ENCODE peak calls at places on chromosomes 1 and 21, in eight cellular contexts. One of them, this sample, is unnamed.

GRCh38 chr21:33374080-33374873 is 28.9 kb upstream of the IFNGR2 start:
- DNase-seq in AG20443: peak
- DNase-seq in LHCN-M2: peak
- DNase-seq in stimulated activated naive B cell treated with anti-CD40 and anti-IgM and Interleukin-4, amounts not matched to agents 10 μg/mL and 1 μg/mL and 100 μg/mL, for 72 hours: peak
- DNase-seq in nephron progenitor cell: peak
- DNase-seq in naive thymus-derived CD8-positive, alpha-beta T cell: peak
- DNase-seq in iris pigment epithelial cell: peak
- DNase-seq in AG09309: no peak
- DNase-seq in this sample: peak

GRCh38 chr1:8133190-8133589 is 107.1 kb upstream of the ERRFI1 start:
- DNase-seq in nephron progenitor cell: no peak
- DNase-seq in iris pigment epithelial cell: no peak
- DNase-seq in AG09309: no peak
- DNase-seq in AG20443: no peak
- DNase-seq in naive thymus-derived CD8-positive, alpha-beta T cell: no peak
- DNase-seq in stimulated activated naive B cell treated with anti-CD40 and anti-IgM and Interleukin-4, amounts not matched to agents 10 μg/mL and 1 μg/mL and 100 μg/mL, for 72 hours: no peak
- DNase-seq in LHCN-M2: peak
- DNase-seq in this sample: no peak

GRCh38 chr1:161954050-161954449 is 69.6 kb downstream of the OLFML2B start:
- DNase-seq in LHCN-M2: peak
- DNase-seq in nephron progenitor cell: no peak
- DNase-seq in stimulated activated naive B cell treated with anti-CD40 and anti-IgM and Interleukin-4, amounts not matched to agents 10 μg/mL and 1 μg/mL and 100 μg/mL, for 72 hours: no peak
- DNase-seq in iris pigment epithelial cell: no peak
- DNase-seq in AG09309: no peak
- DNase-seq in AG20443: no peak
- DNase-seq in naive thymus-derived CD8-positive, alpha-beta T cell: no peak
- DNase-seq in this sample: no peak

GRCh38 chr1:184967045-184967444 is 7.3 kb downstream of the NIBAN1 start:
- DNase-seq in AG20443: no peak
- DNase-seq in iris pigment epithelial cell: no peak
- DNase-seq in stimulated activated naive B cell treated with anti-CD40 and anti-IgM and Interleukin-4, amounts not matched to agents 10 μg/mL and 1 μg/mL and 100 μg/mL, for 72 hours: no peak
- DNase-seq in nephron progenitor cell: no peak
- DNase-seq in naive thymus-derived CD8-positive, alpha-beta T cell: no peak
- DNase-seq in LHCN-M2: no peak
- DNase-seq in AG09309: no peak
- DNase-seq in this sample: no peak

GRCh38 chr1:101259744-101260148 is 22.9 kb downstream of the S1PR1 start:
- DNase-seq in AG20443: peak
- DNase-seq in naive thymus-derived CD8-positive, alpha-beta T cell: no peak
- DNase-seq in iris pigment epithelial cell: peak
- DNase-seq in AG09309: peak
- DNase-seq in LHCN-M2: peak
- DNase-seq in stimulated activated naive B cell treated with anti-CD40 and anti-IgM and Interleukin-4, amounts not matched to agents 10 μg/mL and 1 μg/mL and 100 μg/mL, for 72 hours: no peak
- DNase-seq in nephron progenitor cell: no peak
- DNase-seq in this sample: peak

GRCh38 chr21:42405064-42406059 is 1.7 kb downstream of the UBASH3A start:
- DNase-seq in LHCN-M2: no peak
- DNase-seq in AG20443: no peak
- DNase-seq in nephron progenitor cell: no peak
- DNase-seq in AG09309: no peak
- DNase-seq in naive thymus-derived CD8-positive, alpha-beta T cell: no peak
- DNase-seq in iris pigment epithelial cell: no peak
- DNase-seq in stimulated activated naive B cell treated with anti-CD40 and anti-IgM and Interleukin-4, amounts not matched to agents 10 μg/mL and 1 μg/mL and 100 μg/mL, for 72 hours: no peak
- DNase-seq in this sample: no peak

GRCh38 chr1:212669102-212669501 is 30.5 kb downstream of the BATF3 start:
- DNase-seq in LHCN-M2: peak
- DNase-seq in naive thymus-derived CD8-positive, alpha-beta T cell: no peak
- DNase-seq in stimulated activated naive B cell treated with anti-CD40 and anti-IgM and Interleukin-4, amounts not matched to agents 10 μg/mL and 1 μg/mL and 100 μg/mL, for 72 hours: peak
- DNase-seq in iris pigment epithelial cell: peak
- DNase-seq in AG09309: no peak
- DNase-seq in AG20443: no peak
- DNase-seq in nephron progenitor cell: no peak
- DNase-seq in this sample: no peak

GRCh38 chr1:2786329-2787162 is 14.9 kb downstream of the TTC34 start:
- DNase-seq in AG09309: no peak
- DNase-seq in naive thymus-derived CD8-positive, alpha-beta T cell: peak
- DNase-seq in stimulated activated naive B cell treated with anti-CD40 and anti-IgM and Interleukin-4, amounts not matched to agents 10 μg/mL and 1 μg/mL and 100 μg/mL, for 72 hours: peak
- DNase-seq in AG20443: no peak
- DNase-seq in LHCN-M2: no peak
- DNase-seq in nephron progenitor cell: peak
- DNase-seq in iris pigment epithelial cell: no peak
- DNase-seq in this sample: no peak

GRCh38 chr1:8154621-8155052 is 128.5 kb upstream of the ERRFI1 start:
- DNase-seq in stimulated activated naive B cell treated with anti-CD40 and anti-IgM and Interleukin-4, amounts not matched to agents 10 μg/mL and 1 μg/mL and 100 μg/mL, for 72 hours: no peak
- DNase-seq in AG09309: no peak
- DNase-seq in nephron progenitor cell: peak
- DNase-seq in LHCN-M2: no peak
- DNase-seq in iris pigment epithelial cell: peak
- DNase-seq in AG20443: no peak
- DNase-seq in naive thymus-derived CD8-positive, alpha-beta T cell: no peak
- DNase-seq in this sample: no peak

GRCh38 chr1:76115186-76115585 is 40.6 kb downstream of the ST6GALNAC3 start:
- DNase-seq in AG09309: no peak
- DNase-seq in iris pigment epithelial cell: no peak
- DNase-seq in stimulated activated naive B cell treated with anti-CD40 and anti-IgM and Interleukin-4, amounts not matched to agents 10 μg/mL and 1 μg/mL and 100 μg/mL, for 72 hours: no peak
- DNase-seq in naive thymus-derived CD8-positive, alpha-beta T cell: no peak
- DNase-seq in nephron progenitor cell: no peak
- DNase-seq in AG20443: no peak
- DNase-seq in LHCN-M2: no peak
- DNase-seq in this sample: no peak

GRCh38 chr1:2596530-2597333 is 10.2 kb downstream of the PRXL2B start:
- DNase-seq in nephron progenitor cell: peak
- DNase-seq in naive thymus-derived CD8-positive, alpha-beta T cell: no peak
- DNase-seq in AG09309: no peak
- DNase-seq in stimulated activated naive B cell treated with anti-CD40 and anti-IgM and Interleukin-4, amounts not matched to agents 10 μg/mL and 1 μg/mL and 100 μg/mL, for 72 hours: no peak
- DNase-seq in AG20443: no peak
- DNase-seq in iris pigment epithelial cell: no peak
- DNase-seq in LHCN-M2: no peak
- DNase-seq in this sample: no peak

GRCh38 chr1:44808063-44808937 is at the start of gene BTBD19:
- DNase-seq in nephron progenitor cell: peak
- DNase-seq in iris pigment epithelial cell: peak
- DNase-seq in LHCN-M2: peak
- DNase-seq in naive thymus-derived CD8-positive, alpha-beta T cell: no peak
- DNase-seq in AG20443: peak
- DNase-seq in AG09309: no peak
- DNase-seq in stimulated activated naive B cell treated with anti-CD40 and anti-IgM and Interleukin-4, amounts not matched to agents 10 μg/mL and 1 μg/mL and 100 μg/mL, for 72 hours: peak
- DNase-seq in this sample: peak

GRCh38 chr1:3222042-3222692 is 153.2 kb downstream of the PRDM16 start:
- DNase-seq in nephron progenitor cell: no peak
- DNase-seq in naive thymus-derived CD8-positive, alpha-beta T cell: no peak
- DNase-seq in AG09309: no peak
- DNase-seq in LHCN-M2: no peak
- DNase-seq in stimulated activated naive B cell treated with anti-CD40 and anti-IgM and Interleukin-4, amounts not matched to agents 10 μg/mL and 1 μg/mL and 100 μg/mL, for 72 hours: peak
- DNase-seq in AG20443: no peak
- DNase-seq in iris pigment epithelial cell: no peak
- DNase-seq in this sample: no peak

GRCh38 chr1:225354906-225355305 is 72.9 kb downstream of the LBR start:
- DNase-seq in AG09309: no peak
- DNase-seq in naive thymus-derived CD8-positive, alpha-beta T cell: no peak
- DNase-seq in LHCN-M2: no peak
- DNase-seq in nephron progenitor cell: no peak
- DNase-seq in AG20443: no peak
- DNase-seq in iris pigment epithelial cell: peak
- DNase-seq in stimulated activated naive B cell treated with anti-CD40 and anti-IgM and Interleukin-4, amounts not matched to agents 10 μg/mL and 1 μg/mL and 100 μg/mL, for 72 hours: no peak
- DNase-seq in this sample: no peak

GRCh38 chr1:182054698-182055326 is 6.7 kb downstream of the ZNF648 start:
- DNase-seq in iris pigment epithelial cell: peak
- DNase-seq in LHCN-M2: peak
- DNase-seq in stimulated activated naive B cell treated with anti-CD40 and anti-IgM and Interleukin-4, amounts not matched to agents 10 μg/mL and 1 μg/mL and 100 μg/mL, for 72 hours: peak
- DNase-seq in naive thymus-derived CD8-positive, alpha-beta T cell: peak
- DNase-seq in AG20443: no peak
- DNase-seq in nephron progenitor cell: peak
- DNase-seq in AG09309: no peak
- DNase-seq in this sample: no peak

GRCh38 chr1:84303154-84303830 is 1.8 kb downstream of the SAMD13 start:
- DNase-seq in iris pigment epithelial cell: no peak
- DNase-seq in LHCN-M2: no peak
- DNase-seq in stimulated activated naive B cell treated with anti-CD40 and anti-IgM and Interleukin-4, amounts not matched to agents 10 μg/mL and 1 μg/mL and 100 μg/mL, for 72 hours: no peak
- DNase-seq in AG09309: no peak
- DNase-seq in AG20443: no peak
- DNase-seq in nephron progenitor cell: no peak
- DNase-seq in naive thymus-derived CD8-positive, alpha-beta T cell: no peak
- DNase-seq in this sample: no peak

GRCh38 chr1:24155011-24155782 is 12.3 kb upstream of the IL22RA1 start:
- DNase-seq in stimulated activated naive B cell treated with anti-CD40 and anti-IgM and Interleukin-4, amounts not matched to agents 10 μg/mL and 1 μg/mL and 100 μg/mL, for 72 hours: peak
- DNase-seq in iris pigment epithelial cell: no peak
- DNase-seq in AG09309: no peak
- DNase-seq in AG20443: no peak
- DNase-seq in naive thymus-derived CD8-positive, alpha-beta T cell: no peak
- DNase-seq in LHCN-M2: no peak
- DNase-seq in nephron progenitor cell: no peak
- DNase-seq in this sample: no peak

GRCh38 chr1:17498214-17498613 is 41.3 kb upstream of the ARHGEF10L start:
- DNase-seq in AG20443: no peak
- DNase-seq in AG09309: no peak
- DNase-seq in LHCN-M2: no peak
- DNase-seq in naive thymus-derived CD8-positive, alpha-beta T cell: no peak
- DNase-seq in stimulated activated naive B cell treated with anti-CD40 and anti-IgM and Interleukin-4, amounts not matched to agents 10 μg/mL and 1 μg/mL and 100 μg/mL, for 72 hours: no peak
- DNase-seq in iris pigment epithelial cell: no peak
- DNase-seq in nephron progenitor cell: no peak
- DNase-seq in this sample: no peak

GRCh38 chr1:1858382-1859086 is 32.4 kb downstream of the GNB1 start:
- DNase-seq in stimulated activated naive B cell treated with anti-CD40 and anti-IgM and Interleukin-4, amounts not matched to agents 10 μg/mL and 1 μg/mL and 100 μg/mL, for 72 hours: no peak
- DNase-seq in iris pigment epithelial cell: peak
- DNase-seq in AG20443: peak
- DNase-seq in LHCN-M2: peak
- DNase-seq in nephron progenitor cell: no peak
- DNase-seq in naive thymus-derived CD8-positive, alpha-beta T cell: no peak
- DNase-seq in AG09309: peak
- DNase-seq in this sample: peak

GRCh38 chr1:97630281-97630680 is 290.6 kb downstream of the DPYD start:
- DNase-seq in iris pigment epithelial cell: no peak
- DNase-seq in AG09309: no peak
- DNase-seq in stimulated activated naive B cell treated with anti-CD40 and anti-IgM and Interleukin-4, amounts not matched to agents 10 μg/mL and 1 μg/mL and 100 μg/mL, for 72 hours: no peak
- DNase-seq in LHCN-M2: no peak
- DNase-seq in nephron progenitor cell: no peak
- DNase-seq in naive thymus-derived CD8-positive, alpha-beta T cell: no peak
- DNase-seq in AG20443: no peak
- DNase-seq in this sample: no peak

GRCh38 chr1:44785501-44786137 is 2.4 kb downstream of the BEST4 start:
- DNase-seq in AG09309: no peak
- DNase-seq in iris pigment epithelial cell: no peak
- DNase-seq in stimulated activated naive B cell treated with anti-CD40 and anti-IgM and Interleukin-4, amounts not matched to agents 10 μg/mL and 1 μg/mL and 100 μg/mL, for 72 hours: no peak
- DNase-seq in naive thymus-derived CD8-positive, alpha-beta T cell: no peak
- DNase-seq in AG20443: no peak
- DNase-seq in LHCN-M2: no peak
- DNase-seq in nephron progenitor cell: no peak
- DNase-seq in this sample: no peak

GRCh38 chr1:94235189-94236020 is 2.0 kb downstream of the ARHGAP29 start:
- DNase-seq in iris pigment epithelial cell: no peak
- DNase-seq in LHCN-M2: peak
- DNase-seq in stimulated activated naive B cell treated with anti-CD40 and anti-IgM and Interleukin-4, amounts not matched to agents 10 μg/mL and 1 μg/mL and 100 μg/mL, for 72 hours: no peak
- DNase-seq in AG09309: no peak
- DNase-seq in nephron progenitor cell: no peak
- DNase-seq in AG20443: no peak
- DNase-seq in naive thymus-derived CD8-positive, alpha-beta T cell: no peak
- DNase-seq in this sample: no peak

GRCh38 chr21:25752389-25752788 is 17.6 kb downstream of the GABPA start:
- DNase-seq in stimulated activated naive B cell treated with anti-CD40 and anti-IgM and Interleukin-4, amounts not matched to agents 10 μg/mL and 1 μg/mL and 100 μg/mL, for 72 hours: no peak
- DNase-seq in LHCN-M2: no peak
- DNase-seq in AG09309: no peak
- DNase-seq in naive thymus-derived CD8-positive, alpha-beta T cell: no peak
- DNase-seq in nephron progenitor cell: no peak
- DNase-seq in iris pigment epithelial cell: no peak
- DNase-seq in AG20443: no peak
- DNase-seq in this sample: no peak

GRCh38 chr1:32334864-32335618 is 992 bp downstream of the MARCKSL1 start:
- DNase-seq in AG09309: no peak
- DNase-seq in naive thymus-derived CD8-positive, alpha-beta T cell: peak
- DNase-seq in stimulated activated naive B cell treated with anti-CD40 and anti-IgM and Interleukin-4, amounts not matched to agents 10 μg/mL and 1 μg/mL and 100 μg/mL, for 72 hours: peak
- DNase-seq in iris pigment epithelial cell: peak
- DNase-seq in AG20443: peak
- DNase-seq in nephron progenitor cell: peak
- DNase-seq in LHCN-M2: peak
- DNase-seq in this sample: peak

GRCh38 chr1:3207217-3207848 is 138.3 kb downstream of the PRDM16 start:
- DNase-seq in AG09309: no peak
- DNase-seq in stimulated activated naive B cell treated with anti-CD40 and anti-IgM and Interleukin-4, amounts not matched to agents 10 μg/mL and 1 μg/mL and 100 μg/mL, for 72 hours: no peak
- DNase-seq in naive thymus-derived CD8-positive, alpha-beta T cell: no peak
- DNase-seq in LHCN-M2: no peak
- DNase-seq in AG20443: no peak
- DNase-seq in iris pigment epithelial cell: no peak
- DNase-seq in nephron progenitor cell: no peak
- DNase-seq in this sample: no peak

GRCh38 chr1:33637846-33638440 is 165.5 kb downstream of the ZSCAN20 start:
- DNase-seq in LHCN-M2: peak
- DNase-seq in nephron progenitor cell: no peak
- DNase-seq in iris pigment epithelial cell: no peak
- DNase-seq in AG09309: no peak
- DNase-seq in AG20443: peak
- DNase-seq in naive thymus-derived CD8-positive, alpha-beta T cell: no peak
- DNase-seq in stimulated activated naive B cell treated with anti-CD40 and anti-IgM and Interleukin-4, amounts not matched to agents 10 μg/mL and 1 μg/mL and 100 μg/mL, for 72 hours: no peak
- DNase-seq in this sample: no peak

GRCh38 chr1:99228153-99228552 is 36.1 kb upstream of the PLPPR4 start:
- DNase-seq in nephron progenitor cell: no peak
- DNase-seq in LHCN-M2: no peak
- DNase-seq in AG20443: no peak
- DNase-seq in iris pigment epithelial cell: no peak
- DNase-seq in AG09309: no peak
- DNase-seq in stimulated activated naive B cell treated with anti-CD40 and anti-IgM and Interleukin-4, amounts not matched to agents 10 μg/mL and 1 μg/mL and 100 μg/mL, for 72 hours: no peak
- DNase-seq in naive thymus-derived CD8-positive, alpha-beta T cell: no peak
- DNase-seq in this sample: no peak

GRCh38 chr1:227429447-227430359 is 111.4 kb upstream of the CDC42BPA start:
- DNase-seq in iris pigment epithelial cell: peak
- DNase-seq in naive thymus-derived CD8-positive, alpha-beta T cell: no peak
- DNase-seq in AG09309: peak
- DNase-seq in AG20443: peak
- DNase-seq in nephron progenitor cell: no peak
- DNase-seq in LHCN-M2: peak
- DNase-seq in stimulated activated naive B cell treated with anti-CD40 and anti-IgM and Interleukin-4, amounts not matched to agents 10 μg/mL and 1 μg/mL and 100 μg/mL, for 72 hours: no peak
- DNase-seq in this sample: peak

GRCh38 chr1:155022136-155022926 is 11.2 kb downstream of the DCST2 start:
- DNase-seq in LHCN-M2: no peak
- DNase-seq in AG09309: no peak
- DNase-seq in stimulated activated naive B cell treated with anti-CD40 and anti-IgM and Interleukin-4, amounts not matched to agents 10 μg/mL and 1 μg/mL and 100 μg/mL, for 72 hours: no peak
- DNase-seq in iris pigment epithelial cell: no peak
- DNase-seq in naive thymus-derived CD8-positive, alpha-beta T cell: no peak
- DNase-seq in nephron progenitor cell: no peak
- DNase-seq in AG20443: no peak
- DNase-seq in this sample: peak

GRCh38 chr1:50109647-50110075 is 941 bp downstream of the ELAVL4 start:
- DNase-seq in stimulated activated naive B cell treated with anti-CD40 and anti-IgM and Interleukin-4, amounts not matched to agents 10 μg/mL and 1 μg/mL and 100 μg/mL, for 72 hours: no peak
- DNase-seq in naive thymus-derived CD8-positive, alpha-beta T cell: peak
- DNase-seq in AG09309: no peak
- DNase-seq in AG20443: peak
- DNase-seq in iris pigment epithelial cell: peak
- DNase-seq in nephron progenitor cell: peak
- DNase-seq in LHCN-M2: no peak
- DNase-seq in this sample: no peak

GRCh38 chr1:224141693-224142092 is 27.8 kb downstream of the FBXO28 start:
- DNase-seq in naive thymus-derived CD8-positive, alpha-beta T cell: no peak
- DNase-seq in nephron progenitor cell: no peak
- DNase-seq in AG09309: no peak
- DNase-seq in stimulated activated naive B cell treated with anti-CD40 and anti-IgM and Interleukin-4, amounts not matched to agents 10 μg/mL and 1 μg/mL and 100 μg/mL, for 72 hours: no peak
- DNase-seq in iris pigment epithelial cell: no peak
- DNase-seq in AG20443: no peak
- DNase-seq in LHCN-M2: no peak
- DNase-seq in this sample: no peak

GRCh38 chr1:230867903-230868735 is at the start of gene C1orf198:
- DNase-seq in LHCN-M2: peak
- DNase-seq in iris pigment epithelial cell: no peak
- DNase-seq in nephron progenitor cell: peak
- DNase-seq in AG09309: no peak
- DNase-seq in naive thymus-derived CD8-positive, alpha-beta T cell: peak
- DNase-seq in stimulated activated naive B cell treated with anti-CD40 and anti-IgM and Interleukin-4, amounts not matched to agents 10 μg/mL and 1 μg/mL and 100 μg/mL, for 72 hours: peak
- DNase-seq in AG20443: peak
- DNase-seq in this sample: peak

GRCh38 chr1:33396188-33397124 is 34.4 kb downstream of the PHC2 start:
- DNase-seq in stimulated activated naive B cell treated with anti-CD40 and anti-IgM and Interleukin-4, amounts not matched to agents 10 μg/mL and 1 μg/mL and 100 μg/mL, for 72 hours: no peak
- DNase-seq in AG20443: no peak
- DNase-seq in LHCN-M2: no peak
- DNase-seq in naive thymus-derived CD8-positive, alpha-beta T cell: no peak
- DNase-seq in iris pigment epithelial cell: peak
- DNase-seq in nephron progenitor cell: no peak
- DNase-seq in AG09309: no peak
- DNase-seq in this sample: no peak

GRCh38 chr1:53016705-53017104 is 45.3 kb upstream of the PODN start:
- DNase-seq in iris pigment epithelial cell: peak
- DNase-seq in AG20443: no peak
- DNase-seq in AG09309: no peak
- DNase-seq in nephron progenitor cell: no peak
- DNase-seq in LHCN-M2: no peak
- DNase-seq in stimulated activated naive B cell treated with anti-CD40 and anti-IgM and Interleukin-4, amounts not matched to agents 10 μg/mL and 1 μg/mL and 100 μg/mL, for 72 hours: no peak
- DNase-seq in naive thymus-derived CD8-positive, alpha-beta T cell: no peak
- DNase-seq in this sample: peak

This sample was measured in GM03348.